ENCODE peak calls at places on chromosome 9, in five cellular contexts. One of them, this sample, is unnamed.

GRCh38 chr9:87389936-87390335 is 107.7 kb upstream of the DAPK1 start:
- DNase-seq in ovary: no peak
- DNase-seq in fibroblast of pulmonary artery: no peak
- DNase-seq in tibial artery: no peak
- DNase-seq in IMR-90: no peak
- DNase-seq in this sample: no peak

GRCh38 chr9:126616521-126616976 is 2.8 kb downstream of the LMX1B start:
- DNase-seq in fibroblast of pulmonary artery: no peak
- DNase-seq in tibial artery: no peak
- DNase-seq in IMR-90: no peak
- DNase-seq in ovary: no peak
- DNase-seq in this sample: no peak

GRCh38 chr9:122846371-122847060 is 18.1 kb upstream of the PDCL start:
- DNase-seq in tibial artery: no peak
- DNase-seq in ovary: no peak
- DNase-seq in IMR-90: no peak
- DNase-seq in fibroblast of pulmonary artery: no peak
- DNase-seq in this sample: no peak

GRCh38 chr9:82124090-82124489 is 135.5 kb downstream of the SPATA31D1 start:
- DNase-seq in ovary: no peak
- DNase-seq in fibroblast of pulmonary artery: peak
- DNase-seq in tibial artery: no peak
- DNase-seq in IMR-90: peak
- DNase-seq in this sample: peak

GRCh38 chr9:87964826-87965225 is 9.5 kb downstream of the CDK20 start:
- DNase-seq in tibial artery: no peak
- DNase-seq in ovary: no peak
- DNase-seq in fibroblast of pulmonary artery: no peak
- DNase-seq in IMR-90: no peak
- DNase-seq in this sample: no peak

GRCh38 chr9:2198956-2199635 is 183.9 kb downstream of the SMARCA2 start:
- DNase-seq in IMR-90: no peak
- DNase-seq in fibroblast of pulmonary artery: no peak
- DNase-seq in ovary: no peak
- DNase-seq in tibial artery: no peak
- DNase-seq in this sample: no peak

GRCh38 chr9:69054989-69055388 is 19.4 kb downstream of the FXN start:
- DNase-seq in tibial artery: peak
- DNase-seq in IMR-90: no peak
- DNase-seq in fibroblast of pulmonary artery: no peak
- DNase-seq in ovary: no peak
- DNase-seq in this sample: no peak

GRCh38 chr9:117548556-117548955 is 133.7 kb upstream of the ASTN2 start:
- DNase-seq in ovary: no peak
- DNase-seq in IMR-90: no peak
- DNase-seq in tibial artery: no peak
- DNase-seq in fibroblast of pulmonary artery: no peak
- DNase-seq in this sample: no peak

GRCh38 chr9:7721291-7721690 is 78.3 kb downstream of the DMAC1 start:
- DNase-seq in ovary: no peak
- DNase-seq in tibial artery: no peak
- DNase-seq in IMR-90: no peak
- DNase-seq in fibroblast of pulmonary artery: no peak
- DNase-seq in this sample: no peak

GRCh38 chr9:128276574-128277270 is 646 bp downstream of the SWI5 start:
- DNase-seq in ovary: no peak
- DNase-seq in tibial artery: no peak
- DNase-seq in IMR-90: peak
- DNase-seq in fibroblast of pulmonary artery: peak
- DNase-seq in this sample: no peak

GRCh38 chr9:76576344-76576743 is 117.4 kb downstream of the GCNT1 start:
- DNase-seq in IMR-90: peak
- DNase-seq in tibial artery: no peak
- DNase-seq in fibroblast of pulmonary artery: peak
- DNase-seq in ovary: no peak
- DNase-seq in this sample: peak

GRCh38 chr9:76403352-76403751 is 9.1 kb upstream of the RFK start:
- DNase-seq in ovary: no peak
- DNase-seq in tibial artery: no peak
- DNase-seq in fibroblast of pulmonary artery: peak
- DNase-seq in IMR-90: peak
- DNase-seq in this sample: peak

GRCh38 chr9:132409828-132410528 is at the start of gene CFAP77:
- DNase-seq in tibial artery: no peak
- DNase-seq in fibroblast of pulmonary artery: peak
- DNase-seq in IMR-90: peak
- DNase-seq in ovary: peak
- DNase-seq in this sample: peak

DNA sequence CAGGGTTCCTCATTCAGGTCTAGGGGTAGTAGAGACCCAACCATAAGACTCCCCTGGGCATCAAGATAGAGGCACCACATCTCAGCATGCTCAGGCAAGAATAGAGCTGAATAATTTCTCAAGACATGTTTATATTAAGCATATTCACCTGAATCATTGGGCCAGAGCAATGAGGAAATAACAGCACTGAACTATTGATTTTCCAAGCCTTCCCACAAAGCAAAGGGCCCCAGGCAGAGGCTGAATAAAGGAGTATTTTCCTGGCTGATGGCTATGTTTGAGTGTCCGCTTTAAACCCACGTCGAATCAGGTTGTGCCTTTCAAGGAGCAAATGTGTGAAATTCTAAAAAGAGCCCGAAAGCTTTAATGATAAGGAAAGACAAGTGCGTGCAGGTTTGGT is 129.2 kb downstream of the HSD17B3 start:
- DNase-seq in tibial artery: no peak
- DNase-seq in fibroblast of pulmonary artery: no peak
- DNase-seq in ovary: no peak
- DNase-seq in IMR-90: no peak
- DNase-seq in this sample: no peak
- TF ChIP-seq CTCF in tibial artery: no peak
- TF ChIP-seq CTCF in fibroblast of pulmonary artery: no peak
- TF ChIP-seq CTCF in ovary: no peak
- TF ChIP-seq CTCF in IMR-90: no peak
- TF ChIP-seq CTCF in this sample: no peak

DNA sequence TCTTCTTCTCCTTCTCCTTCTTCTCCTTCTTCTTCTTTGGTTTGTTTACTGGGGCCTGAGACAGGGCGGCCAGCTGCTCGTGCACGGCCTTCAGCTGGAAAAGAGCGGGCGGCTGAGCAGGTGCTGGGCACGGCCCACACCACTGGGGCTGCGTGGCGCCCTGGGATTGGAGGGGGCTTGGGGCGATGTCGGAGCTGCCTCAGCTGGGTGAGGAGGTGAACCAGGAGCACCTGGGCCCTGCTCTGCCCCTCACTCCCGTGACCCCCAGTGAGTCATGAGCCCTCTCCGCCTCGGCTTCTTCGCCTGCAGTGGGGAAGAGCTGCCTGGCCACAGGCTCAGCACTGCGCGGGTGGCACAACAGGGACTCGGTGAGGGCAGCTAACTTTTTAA is 14.9 kb downstream of the BRD3OS start:
- DNase-seq in ovary: no peak
- DNase-seq in tibial artery: no peak
- DNase-seq in IMR-90: no peak
- DNase-seq in fibroblast of pulmonary artery: no peak
- DNase-seq in this sample: no peak
- H3K4me3 ChIP-seq in ovary: no peak
- H3K4me3 ChIP-seq in tibial artery: no peak
- H3K4me3 ChIP-seq in IMR-90: no peak
- H3K4me3 ChIP-seq in fibroblast of pulmonary artery: no peak
- H3K4me3 ChIP-seq in this sample: no peak

GRCh38 chr9:103789686-103790085 is 304.4 kb upstream of the SMC2 start:
- DNase-seq in ovary: no peak
- DNase-seq in tibial artery: no peak
- DNase-seq in fibroblast of pulmonary artery: peak
- DNase-seq in IMR-90: no peak
- DNase-seq in this sample: no peak
- TF ChIP-seq CTCF in ovary: no peak
- TF ChIP-seq CTCF in tibial artery: no peak
- TF ChIP-seq CTCF in fibroblast of pulmonary artery: peak
- TF ChIP-seq CTCF in IMR-90: no peak
- TF ChIP-seq CTCF in this sample: peak

GRCh38 chr9:35730486-35730854 is 1.5 kb downstream of the TLN1 start:
- DNase-seq in IMR-90: no peak
- DNase-seq in tibial artery: no peak
- DNase-seq in ovary: no peak
- DNase-seq in fibroblast of pulmonary artery: no peak
- DNase-seq in this sample: no peak
- H3K4me3 ChIP-seq in IMR-90: peak
- H3K4me3 ChIP-seq in tibial artery: peak
- H3K4me3 ChIP-seq in ovary: peak
- H3K4me3 ChIP-seq in fibroblast of pulmonary artery: peak
- H3K4me3 ChIP-seq in this sample: peak

DNA sequence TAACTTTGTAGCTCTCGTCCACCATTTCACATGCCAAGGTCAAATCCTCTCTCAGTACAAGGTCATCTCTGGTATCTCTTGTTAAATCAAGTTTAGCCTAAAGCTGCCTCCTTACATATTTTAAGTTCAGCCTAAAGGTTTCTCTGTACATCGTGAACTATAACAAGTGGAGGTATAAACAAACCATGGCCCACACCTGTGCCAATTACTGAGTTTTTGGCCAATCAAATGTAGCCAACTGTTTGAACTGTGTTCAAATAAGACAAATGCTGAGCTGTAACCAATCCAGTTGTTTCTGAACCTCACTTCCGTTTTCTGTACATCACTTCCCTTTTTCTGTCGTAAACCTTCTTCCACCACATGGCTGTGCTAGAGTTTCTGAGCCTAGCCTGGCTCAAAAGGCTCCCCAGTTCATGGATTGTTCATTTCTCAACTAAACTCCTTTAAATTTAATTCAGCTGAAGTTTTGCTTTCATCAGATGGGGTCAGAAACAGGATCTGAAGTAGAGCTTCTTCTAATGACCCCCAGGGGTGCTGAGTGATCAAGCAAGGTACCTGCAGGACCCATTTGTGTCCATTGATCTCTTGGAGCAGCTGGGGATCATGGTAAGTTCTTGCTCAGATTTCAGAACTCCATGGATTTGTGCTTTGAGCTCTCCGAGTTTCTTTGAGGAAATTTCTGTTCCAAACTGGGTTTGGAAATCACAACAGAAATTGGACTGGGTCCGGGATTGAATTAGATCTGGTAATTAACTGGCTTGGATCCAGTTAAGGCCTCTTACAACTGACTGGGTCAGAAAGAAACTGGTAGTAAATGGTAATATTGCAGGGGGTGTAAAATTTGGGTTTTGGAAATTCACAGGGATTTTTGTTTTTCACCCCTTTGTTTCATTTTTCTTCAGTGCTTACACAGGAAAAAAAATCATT is 11.0 kb upstream of the NANS start:
- DNase-seq in IMR-90: no peak
- DNase-seq in tibial artery: no peak
- DNase-seq in ovary: no peak
- DNase-seq in fibroblast of pulmonary artery: no peak
- DNase-seq in this sample: no peak
- TF ChIP-seq CTCF in IMR-90: no peak
- TF ChIP-seq CTCF in tibial artery: no peak
- TF ChIP-seq CTCF in ovary: no peak
- TF ChIP-seq CTCF in fibroblast of pulmonary artery: no peak
- TF ChIP-seq CTCF in this sample: no peak

GRCh38 chr9:130268521-130269131 is 3.1 kb downstream of the HMCN2 start:
- DNase-seq in tibial artery: peak
- DNase-seq in fibroblast of pulmonary artery: no peak
- DNase-seq in IMR-90: no peak
- DNase-seq in ovary: no peak
- DNase-seq in this sample: no peak

GRCh38 chr9:130267930-130268329 is 2.4 kb downstream of the HMCN2 start:
- DNase-seq in fibroblast of pulmonary artery: no peak
- DNase-seq in IMR-90: no peak
- DNase-seq in ovary: no peak
- DNase-seq in tibial artery: peak
- DNase-seq in this sample: no peak

GRCh38 chr9:130264414-130265350 is 878 bp upstream of the HMCN2 start:
- DNase-seq in IMR-90: no peak
- DNase-seq in tibial artery: peak
- DNase-seq in fibroblast of pulmonary artery: no peak
- DNase-seq in ovary: no peak
- DNase-seq in this sample: no peak

GRCh38 chr9:130265431-130266235 is at the start of gene HMCN2:
- DNase-seq in fibroblast of pulmonary artery: no peak
- DNase-seq in ovary: no peak
- DNase-seq in tibial artery: peak
- DNase-seq in IMR-90: no peak
- DNase-seq in this sample: peak

DNA sequence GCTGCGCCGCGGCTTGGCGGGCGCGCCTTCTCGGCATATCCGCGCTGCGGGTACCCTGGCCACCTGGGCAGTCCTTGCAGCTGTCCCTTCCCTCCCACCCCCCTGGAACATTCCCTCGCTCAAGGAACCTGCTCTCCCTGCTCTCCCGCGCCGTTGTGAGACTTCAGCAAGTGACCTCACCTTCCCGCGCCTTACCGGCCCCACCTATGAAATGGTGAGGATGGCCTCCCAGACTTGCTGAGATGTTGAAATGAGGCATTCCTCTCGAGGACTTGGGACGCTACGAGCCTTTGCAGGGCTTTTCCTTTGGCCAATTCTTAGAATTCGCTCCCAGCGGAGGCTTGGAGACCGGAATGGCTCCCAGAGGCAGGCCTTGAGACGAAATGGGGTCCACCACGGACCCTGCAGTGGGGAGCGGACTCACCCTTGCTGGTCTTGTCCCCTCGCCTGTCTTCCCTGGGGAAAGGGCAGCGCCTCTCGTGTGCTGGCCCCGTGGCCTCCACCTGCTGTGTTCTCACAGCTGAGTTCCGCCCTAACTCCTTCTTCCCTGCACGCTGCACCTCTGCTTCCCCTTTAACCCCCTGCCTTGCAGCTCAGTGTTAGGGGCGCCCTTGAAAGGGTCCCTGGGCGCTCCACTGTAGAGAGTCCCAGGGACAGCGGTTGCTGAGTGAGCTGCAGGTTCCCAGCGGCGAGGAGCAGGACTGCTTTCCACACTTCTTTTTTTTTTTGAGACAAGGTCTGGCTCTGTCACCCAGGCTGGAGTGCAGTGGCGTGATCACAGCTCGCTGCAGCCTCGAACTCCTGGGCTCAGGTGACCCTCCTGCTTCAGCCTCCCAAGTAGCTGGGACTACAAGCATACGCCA is 907 bp downstream of the HMCN2 start:
- DNase-seq in ovary: no peak
- DNase-seq in tibial artery: peak
- DNase-seq in fibroblast of pulmonary artery: no peak
- DNase-seq in IMR-90: no peak
- DNase-seq in this sample: no peak
- H3K4me3 ChIP-seq in ovary: peak
- H3K4me3 ChIP-seq in tibial artery: peak
- H3K4me3 ChIP-seq in fibroblast of pulmonary artery: no peak
- H3K4me3 ChIP-seq in IMR-90: no peak
- H3K4me3 ChIP-seq in this sample: no peak

DNA sequence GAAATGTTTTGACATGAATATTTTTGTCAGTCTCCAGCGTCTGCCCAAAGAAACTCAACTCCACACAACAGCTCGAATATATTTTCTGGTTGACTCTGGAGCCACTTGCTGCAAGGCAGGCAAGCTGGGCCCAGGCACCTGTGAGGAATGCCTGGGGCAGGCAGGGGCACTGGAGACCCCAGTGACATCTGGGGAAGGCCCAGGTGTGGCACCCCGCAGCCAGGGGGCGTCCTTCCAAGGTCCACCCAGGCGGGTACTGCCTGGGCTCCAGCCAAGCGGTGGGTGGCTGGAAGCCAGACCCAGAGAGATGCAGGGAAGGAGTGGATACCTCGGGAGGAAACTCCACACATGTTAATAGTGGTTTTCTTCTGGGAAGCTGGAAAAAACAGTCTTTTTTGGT is 125.9 kb downstream of the PHF2 start:
- DNase-seq in ovary: no peak
- DNase-seq in IMR-90: no peak
- DNase-seq in tibial artery: no peak
- DNase-seq in fibroblast of pulmonary artery: no peak
- DNase-seq in this sample: no peak
- TF ChIP-seq CTCF in ovary: no peak
- TF ChIP-seq CTCF in IMR-90: no peak
- TF ChIP-seq CTCF in tibial artery: no peak
- TF ChIP-seq CTCF in fibroblast of pulmonary artery: no peak
- TF ChIP-seq CTCF in this sample: no peak